ENCODE peak calls at places on chromosomes 3 and 15, in six cellular contexts. Z, Q, T, G, S and W are unnamed samples.

GRCh38 chr3:45225465-45226205 is 452 bp downstream of the TMEM158 start:
- DNase-seq in Z (peak; percentile 38), Q (no peak), T (no peak), G (peak; percentile 31), S (peak; percentile 44), W (peak; percentile 27)

GRCh38 chr3:180048840-180049239 is 12.1 kb upstream of the PEX5L start:
- DNase-seq in Z (no peak), Q (no peak), T (no peak), G (no peak), S (no peak), W (no peak)

GRCh38 chr3:56998081-56998529 is 62.4 kb upstream of the SPATA12 start:
- DNase-seq in Z (no peak), Q (no peak), T (no peak), G (no peak), S (no peak), W (no peak)

GRCh38 chr15:41286665-41287333 is 45.6 kb downstream of the OIP5 start:
- DNase-seq in Z (peak; percentile 22), Q (no peak), T (no peak), G (no peak), S (no peak), W (no peak)

GRCh38 chr3:170054204-170054603 is 16.4 kb downstream of the GPR160 start:
- DNase-seq in Z (no peak), Q (no peak), T (no peak), G (no peak), S (peak; percentile 31), W (no peak)

GRCh38 chr15:46386356-46386755 is 751.5 kb downstream of the SQOR start:
- DNase-seq in Z (no peak), Q (no peak), T (no peak), G (no peak), S (no peak), W (no peak)

GRCh38 chr15:75104804-75105557 is 81.6 kb downstream of the PPCDC start:
- DNase-seq in Z (peak; percentile 94), Q (no peak), T (no peak), G (peak; percentile 29), S (peak; percentile 28), W (no peak)

GRCh38 chr3:81760215-81760614 is 1.2 kb downstream of the GBE1 start:
- DNase-seq in Z (no peak), Q (no peak), T (no peak), G (no peak), S (no peak), W (no peak)

GRCh38 chr15:95843241-95843851 is 487.2 kb upstream of the NR2F2 start:
- DNase-seq in Z (peak; percentile 61), Q (no peak), T (no peak), G (no peak), S (no peak), W (no peak)

GRCh38 chr3:10238330-10238995 is 9.8 kb upstream of the TATDN2 start:
- DNase-seq in Z (no peak), Q (no peak), T (no peak), G (peak; percentile 39), S (peak; percentile 56), W (no peak)

GRCh38 chr3:181782306-181782924 is 70.7 kb downstream of the SOX2 start:
- DNase-seq in Z (peak; percentile 69), Q (no peak), T (no peak), G (no peak), S (no peak), W (no peak)

GRCh38 chr15:32855942-32856341 is 138.1 kb downstream of the GREM1 start:
- DNase-seq in Z (peak; percentile 98), Q (no peak), T (no peak), G (no peak), S (no peak), W (no peak)

GRCh38 chr3:10513306-10513705 is 7.9 kb upstream of the ATP2B2 start:
- DNase-seq in Z (no peak), Q (no peak), T (no peak), G (no peak), S (no peak), W (no peak)

GRCh38 chr3:172040976-172041963 is 1.9 kb downstream of the FNDC3B start:
- DNase-seq in Z (peak; percentile 73), Q (no peak), T (no peak), G (no peak), S (no peak), W (no peak)

GRCh38 chr3:37765591-37766219 is 96.0 kb upstream of the CTDSPL start:
- DNase-seq in Z (peak; percentile 80), Q (no peak), T (peak; percentile 62), G (no peak), S (no peak), W (peak; percentile 23)

GRCh38 chr3:155064920-155065319 is 15.2 kb upstream of the MME start:
- DNase-seq in Z (peak; percentile 18), Q (no peak), T (no peak), G (no peak), S (no peak), W (no peak)

GRCh38 chr3:128804817-128805166 is 74.6 kb upstream of the ACAD9 start:
- DNase-seq in Z (no peak), Q (no peak), T (no peak), G (no peak), S (no peak), W (no peak)

GRCh38 chr3:46695962-46696922 is 2.8 kb upstream of the ALS2CL start:
- DNase-seq in Z (peak; percentile 31), Q (no peak), T (no peak), G (no peak), S (no peak), W (no peak)

GRCh38 chr15:62112616-62113593 is 46.1 kb downstream of the C2CD4A start:
- DNase-seq in Z (peak; percentile 70), Q (no peak), T (no peak), G (no peak), S (no peak), W (no peak)

GRCh38 chr3:55486101-55486856 is 827 bp downstream of the WNT5A start:
- DNase-seq in Z (peak; percentile 76), Q (no peak), T (peak; percentile 70), G (no peak), S (no peak), W (peak; percentile 46)

GRCh38 chr3:152737021-152737908 is 97.7 kb upstream of the P2RY1 start:
- DNase-seq in Z (peak; percentile 94), Q (no peak), T (no peak), G (no peak), S (no peak), W (no peak)

GRCh38 chr15:100887211-100887913 is 7.7 kb downstream of the ALDH1A3 start:
- DNase-seq in Z (no peak), Q (no peak), T (peak; percentile 55), G (no peak), S (no peak), W (no peak)